ENCODE peak calls at places on chromosomes 6 and 20, in six cellular contexts. E is GM10248; Y is NCI-H460; R is stimulated activated CD4-positive, alpha-beta T cell treated with anti-CD3 and anti-CD28 coated beads, Interleukin-2, amount 100 ng/mL, for 48 hours; U is HS-27A; K is Right ventricle myocardium superior. A is an unnamed sample.

GRCh38 chr6:133160531-133160930 is 80.6 kb upstream of the EYA4 start:
- DNase-seq in E (no peak), Y (no peak), R (no peak), U (no peak), K (no peak), A (no peak)

GRCh38 chr6:117449549-117450439 is 24.1 kb upstream of the ROS1 start:
- DNase-seq in E (peak; percentile 21), Y (peak; percentile 28), R (peak; percentile 53), U (no peak), K (no peak), A (peak; percentile 20)

GRCh38 chr6:9408718-9409117 is 973.4 kb upstream of the SLC35B3 start:
- DNase-seq in E (no peak), Y (no peak), R (no peak), U (no peak), K (no peak), A (no peak)

GRCh38 chr6:52263709-52264320 is 19.5 kb upstream of the IL17F start:
- DNase-seq in E (peak; percentile 66), Y (peak; percentile 41), R (peak; percentile 64), U (peak; percentile 30), K (peak; percentile 63), A (peak; percentile 58)

GRCh38 chr20:38127011-38127621 is 38.0 kb downstream of the TGM2 start:
- DNase-seq in E (no peak), Y (no peak), R (no peak), U (peak; percentile 81), K (no peak), A (no peak)

GRCh38 chr20:26167499-26167898 is 470.8 kb upstream of the ZNF337 start:
- DNase-seq in E (no peak), Y (no peak), R (no peak), U (no peak), K (no peak), A (no peak)

GRCh38 chr20:38926934-38927616 is 858 bp downstream of the FAM83D start:
- DNase-seq in E (no peak), Y (no peak), R (no peak), U (no peak), K (no peak), A (peak; percentile 17)

GRCh38 chr6:170150590-170150945 is 140.3 kb downstream of the DLL1 start:
- DNase-seq in E (no peak), Y (no peak), R (no peak), U (no peak), K (no peak), A (no peak)

GRCh38 chr6:3456794-3457709 is at the start of gene SLC22A23:
- DNase-seq in E (peak; percentile 90), Y (peak; percentile 47), R (peak; percentile 74), U (no peak), K (peak; percentile 73), A (peak; percentile 90)

A was measured in germinal center.